ENCODE peak calls at places on chromosomes 12 and 14, in four cellular contexts. A, T, O and H are unnamed samples. For H3K4me1, the result is how much of the 10 kb centered on the place peaks cover.

GRCh38 chr12:111441107-111441928 is 35.6 kb downstream of the SH2B3 start:
- DNase-seq in A (no peak), T (no peak), O (no peak), H (no peak)

GRCh38 chr14:24712374-24712773 is 78.4 kb upstream of the GZMB start:
- DNase-seq in A (no peak), T (no peak), O (no peak), H (no peak)

GRCh38 chr14:42045393-42045792 is 438.7 kb downstream of the LRFN5 start:
- DNase-seq in A (no peak), T (no peak), O (peak), H (no peak)

GRCh38 chr12:72289633-72290032 is 17.5 kb downstream of the TRHDE start:
- DNase-seq in A (no peak), T (no peak), O (peak), H (no peak)

GRCh38 chr12:25789520-25789919 is 169.0 kb upstream of the RASSF8 start:
- DNase-seq in A (no peak), T (no peak), O (peak), H (no peak)

GRCh38 chr14:62126885-62127478 is 364.8 kb downstream of the SNAPC1 start:
- DNase-seq in A (peak), T (no peak), O (peak), H (no peak)

GRCh38 chr12:263574-263973 is 938 bp upstream of the SLC6A13 start:
- DNase-seq in A (no peak), T (no peak), O (peak), H (no peak)

GRCh38 chr12:3885179-3886094 is 12.2 kb upstream of the PARP11 start:
- DNase-seq in A (peak), T (no peak), O (peak), H (no peak)

GRCh38 chr12:13559318-13559978 is 362.9 kb downstream of the EMP1 start:
- DNase-seq in A (no peak), T (no peak), O (no peak), H (no peak)

GRCh38 chr12:102824218-102824835 is 92.7 kb downstream of the PAH start:
- DNase-seq in A (no peak), T (no peak), O (peak), H (no peak)

GRCh38 chr12:124827588-124828184 is 36.0 kb downstream of the SCARB1 start:
- DNase-seq in A (no peak), T (no peak), O (peak), H (no peak)

GRCh38 chr12:32583535-32583934 is 95.6 kb upstream of the DNM1L start:
- DNase-seq in A (no peak), T (no peak), O (peak), H (no peak)

GRCh38 chr12:10584415-10584814 is 29.0 kb downstream of the MAGOHB start:
- DNase-seq in A (no peak), T (no peak), O (peak), H (no peak)

GRCh38 chr14:96077983-96078686 is 39.0 kb downstream of the C14orf132 start:
- DNase-seq in A (no peak), T (no peak), O (peak), H (no peak)

GRCh38 chr12:41661141-41661540 is 473.0 kb downstream of the PDZRN4 start:
- DNase-seq in A (no peak), T (no peak), O (no peak), H (no peak)

GRCh38 chr14:61388173-61388975 is 67.0 kb downstream of the PRKCH start:
- DNase-seq in A (no peak), T (no peak), O (peak), H (no peak)

GRCh38 chr12:46546634-46547273 is 174.2 kb upstream of the SLC38A2 start:
- DNase-seq in A (no peak), T (no peak), O (peak), H (no peak)

GRCh38 chr12:124449623-124450375 is 117.6 kb downstream of the NCOR2 start:
- DNase-seq in A (no peak), T (no peak), O (no peak), H (no peak)

GRCh38 chr12:2284857-2285256 is 232.1 kb downstream of the CACNA1C start:
- DNase-seq in A (peak), T (peak), O (peak), H (no peak)

GRCh38 chr12:105221588-105222325 is 14.2 kb downstream of the APPL2 start:
- DNase-seq in A (no peak), T (no peak), O (no peak), H (peak)

GRCh38 chr12:42588308-42588836 is 1.2 kb downstream of the PRICKLE1 start:
- DNase-seq in A (no peak), T (no peak), O (no peak), H (no peak)

GRCh38 chr12:66367015-66367667 is 64.8 kb downstream of the HELB start:
- DNase-seq in A (no peak), T (no peak), O (no peak), H (no peak)

GRCh38 chr12:128789356-128789929 is 34.3 kb downstream of the SLC15A4 start:
- DNase-seq in A (peak), T (no peak), O (no peak), H (no peak)

GRCh38 chr12:121277367-121277744 is 19.2 kb downstream of the CAMKK2 start:
- DNase-seq in A (no peak), T (no peak), O (no peak), H (no peak)

GRCh38 chr14:95460647-95461478 is 55.6 kb downstream of the SYNE3 start:
- DNase-seq in A (no peak), T (no peak), O (peak), H (no peak)

GRCh38 chr14:57382283-57382682 is 8.1 kb upstream of the NAA30 start:
- DNase-seq in A (no peak), T (no peak), O (peak), H (no peak)

GRCh38 chr12:24561882-24562760 is 386.8 kb downstream of the BCAT1 start:
- DNase-seq in A (no peak), T (peak), O (peak), H (no peak)

GRCh38 chr12:80222261-80222660 is 122.9 kb downstream of the OTOGL start:
- DNase-seq in A (no peak), T (no peak), O (no peak), H (no peak)

GRCh38 chr12:9347328-9348127 is 139.3 kb upstream of the PZP start:
- DNase-seq in A (no peak), T (no peak), O (peak), H (no peak)

GRCh38 chr14:69673099-69673498 is 61.7 kb downstream of the SUSD6 start:
- DNase-seq in A (peak), T (no peak), O (no peak), H (no peak)

GRCh38 chr14:106393742-106394141 is 867.4 kb downstream of the TMEM121 start:
- DNase-seq in A (no peak), T (no peak), O (no peak), H (no peak)

GRCh38 chr14:103198429-103199140 is 75.3 kb downstream of the TNFAIP2 start:
- DNase-seq in A (no peak), T (no peak), O (peak), H (no peak)

GRCh38 chr12:96334502-96334901 is 65.7 kb downstream of the CDK17 start:
- DNase-seq in A (no peak), T (no peak), O (no peak), H (no peak)

GRCh38 chr12:96343347-96343954 is 56.8 kb downstream of the CDK17 start:
- DNase-seq in A (peak), T (no peak), O (peak), H (no peak)

GRCh38 chr12:96335270-96335669 is 65.0 kb downstream of the CDK17 start:
- DNase-seq in A (no peak), T (no peak), O (no peak), H (no peak)

GRCh38 chr12:96336489-96336888 is 63.8 kb downstream of the CDK17 start:
- DNase-seq in A (no peak), T (no peak), O (no peak), H (no peak)

GRCh38 chr12:96338852-96339478 is 61.3 kb downstream of the CDK17 start:
- DNase-seq in A (no peak), T (no peak), O (no peak), H (no peak)
- TF ChIP-seq CTCF in A (no peak), T (no peak), O (no peak), H (no peak)

GRCh38 chr14:65077318-65077717 is 25.0 kb downstream of the MAX start:
- DNase-seq in A (no peak), T (no peak), O (no peak), H (no peak)
- H3K4me1 ChIP-seq in A (under half), T (half or more), O (under half), H (half or more)

DNA sequence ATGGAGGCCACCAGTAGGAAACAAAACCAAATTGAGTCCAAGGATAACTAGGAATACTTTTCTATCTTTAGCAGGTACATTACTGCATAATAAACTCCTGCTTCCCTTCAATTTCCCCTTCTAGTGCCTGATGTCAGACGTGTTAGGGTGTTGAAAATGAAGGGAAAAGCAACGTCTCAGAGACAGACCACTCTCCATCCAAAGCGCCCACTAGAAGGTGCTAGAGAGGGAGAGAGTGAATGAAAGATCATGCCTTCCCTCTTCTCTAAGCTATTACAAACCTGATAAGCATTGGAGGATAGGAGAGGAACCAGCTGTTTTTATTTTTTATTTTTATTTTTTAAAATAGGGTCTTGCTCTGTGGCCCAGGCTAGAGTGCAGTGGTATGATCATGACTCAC is 64.1 kb downstream of the ZNF641 start:
- DNase-seq in A (peak), T (no peak), O (no peak), H (no peak)
- TF ChIP-seq CTCF in A (peak), T (no peak), O (peak), H (no peak)

GRCh38 chr14:99574099-99574880 is 29.7 kb downstream of the CCDC85C start:
- DNase-seq in A (no peak), T (peak), O (peak), H (no peak)
- H3K4me1 ChIP-seq in A (under half), T (half or more), O (under half), H (half or more)

GRCh38 chr14:93903342-93904184 is 23.6 kb upstream of the FAM181A start:
- DNase-seq in A (no peak), T (no peak), O (no peak), H (no peak)
- TF ChIP-seq CTCF in A (peak), T (no peak), O (no peak), H (no peak)

DNA sequence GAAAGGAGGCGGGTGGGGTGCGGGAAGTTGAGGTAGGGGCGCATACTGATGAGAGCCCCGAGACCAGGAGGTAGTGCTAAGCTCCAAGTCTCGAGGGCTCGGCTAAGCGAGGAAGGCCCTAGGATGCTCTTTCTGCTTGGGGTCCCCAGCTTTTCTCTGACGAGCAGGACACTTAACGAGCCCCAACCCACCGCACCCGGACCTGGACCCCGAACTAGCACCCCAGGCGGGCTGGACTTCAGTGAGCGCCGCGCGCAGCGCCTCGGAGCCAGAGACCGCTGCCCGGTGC is 4.7 kb upstream of the C1QL4 start:
- DNase-seq in A (no peak), T (peak), O (no peak), H (no peak)
- H3K4me1 ChIP-seq in A (under half), T (half or more), O (under half), H (half or more)